ENCODE peak calls at places on chromosomes 4 and X, in six cellular contexts. W, G, J, A, U and I are unnamed samples. For H3K9me3, the result is how much of the 10 kb centered on the place peaks cover.

GRCh38 chr4:32140636-32141035 is 1420.5 kb downstream of the PCDH7 start:
- DNase-seq in U (no peak), A (peak), J (no peak), G (no peak), W (no peak), I (peak)

GRCh38 chrX:2498781-2499302 is 1.9 kb downstream of the DHRSX start:
- DNase-seq in G (peak), U (no peak), W (no peak), J (peak), A (peak), I (peak)

GRCh38 chr4:153222162-153222789 is 18.0 kb downstream of the TRIM2 start:
- DNase-seq in J (peak), A (no peak), W (peak), G (peak), U (peak), I (peak)

GRCh38 chrX:134797390-134797700 is 139.1 kb upstream of the PLAC1 start:
- DNase-seq in J (no peak), A (no peak), W (no peak), G (no peak), U (no peak), I (no peak)

GRCh38 chr4:153611679-153612078 is 72.4 kb upstream of the TLR2 start:
- DNase-seq in G (no peak), J (no peak), U (no peak), W (no peak), A (no peak), I (peak)

GRCh38 chrX:51281758-51282318 is 50.8 kb upstream of the NUDT10 start:
- DNase-seq in J (no peak), W (no peak), U (no peak), A (no peak), G (no peak), I (no peak)

GRCh38 chr4:27662426-27662825 is 801.8 kb downstream of the STIM2 start:
- DNase-seq in A (no peak), U (no peak), G (no peak), J (peak), W (no peak), I (no peak)

GRCh38 chr4:158129649-158130048 is 43.2 kb downstream of the GASK1B start:
- DNase-seq in G (no peak), A (no peak), J (no peak), W (no peak), U (no peak), I (no peak)

GRCh38 chr4:100649478-100649877 is 131.7 kb upstream of the EMCN start:
- DNase-seq in J (no peak), G (no peak), U (no peak), W (no peak), A (no peak), I (peak)

GRCh38 chr4:92252846-92253245 is 50.9 kb upstream of the GRID2 start:
- DNase-seq in J (no peak), U (no peak), A (no peak), W (no peak), G (no peak), I (no peak)

GRCh38 chr4:92255920-92256244 is 47.9 kb upstream of the GRID2 start:
- DNase-seq in G (no peak), A (no peak), W (no peak), U (no peak), J (no peak), I (no peak)

GRCh38 chr4:92254767-92255442 is 48.9 kb upstream of the GRID2 start:
- DNase-seq in A (no peak), W (no peak), J (no peak), G (no peak), U (peak), I (no peak)

GRCh38 chr4:92253550-92253949 is 50.2 kb upstream of the GRID2 start:
- DNase-seq in G (no peak), U (no peak), J (no peak), A (no peak), W (no peak), I (no peak)

DNA sequence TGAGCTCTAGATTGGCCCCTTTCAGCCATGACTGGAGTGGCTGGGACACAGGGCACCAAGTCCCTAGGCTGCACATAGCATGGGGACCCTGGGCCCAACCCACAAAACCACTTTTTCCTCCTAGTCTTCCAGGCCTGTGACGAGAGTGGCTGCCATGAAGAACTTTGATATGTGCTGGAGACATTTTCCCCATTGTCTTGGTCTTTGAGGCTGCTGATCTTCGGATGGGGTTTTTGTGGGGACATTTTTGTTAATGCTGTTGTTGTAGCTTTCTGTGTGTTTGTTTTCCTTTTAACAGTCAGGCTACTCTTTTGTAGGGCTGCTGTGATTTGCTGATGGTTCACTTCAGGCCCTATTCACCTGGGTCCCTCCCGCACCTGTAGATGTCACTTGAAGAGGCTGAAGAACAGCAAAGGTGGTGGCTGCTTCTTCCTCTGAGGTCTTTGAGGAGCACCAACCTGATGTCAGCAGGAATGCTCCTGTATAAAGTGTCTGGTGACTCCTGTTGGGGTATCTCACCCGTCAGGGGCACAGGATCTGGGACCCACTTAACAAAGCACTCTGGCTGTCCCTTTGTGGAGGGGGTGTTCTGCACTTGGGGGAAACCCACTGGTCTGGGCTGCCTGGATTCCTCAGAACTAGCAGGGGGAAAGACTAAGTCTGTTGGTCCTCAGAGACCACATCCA is 49.6 kb upstream of the GRID2 start:
- DNase-seq in W (no peak), U (no peak), J (no peak), A (no peak), G (no peak), I (no peak)
- H3K9me3 ChIP-seq in W (under half), U (under half), J (under half), A (under half), G (under half), I (under half)

GRCh38 chrX:149568701-149569296 is 18.5 kb downstream of the MAGEA9B start:
- DNase-seq in A (no peak), U (no peak), J (no peak), W (no peak), G (no peak), I (no peak)

GRCh38 chrX:149571770-149572169 is 15.5 kb downstream of the MAGEA9B start:
- DNase-seq in W (no peak), A (no peak), U (no peak), J (no peak), G (no peak), I (no peak)

GRCh38 chrX:149567621-149568417 is 18.1 kb upstream of the HSFX3 start:
- DNase-seq in J (no peak), G (no peak), W (no peak), U (peak), A (no peak), I (no peak)

GRCh38 chrX:149570668-149571067 is 16.6 kb downstream of the MAGEA9B start:
- DNase-seq in W (no peak), G (no peak), J (no peak), U (no peak), A (peak), I (peak)

DNA sequence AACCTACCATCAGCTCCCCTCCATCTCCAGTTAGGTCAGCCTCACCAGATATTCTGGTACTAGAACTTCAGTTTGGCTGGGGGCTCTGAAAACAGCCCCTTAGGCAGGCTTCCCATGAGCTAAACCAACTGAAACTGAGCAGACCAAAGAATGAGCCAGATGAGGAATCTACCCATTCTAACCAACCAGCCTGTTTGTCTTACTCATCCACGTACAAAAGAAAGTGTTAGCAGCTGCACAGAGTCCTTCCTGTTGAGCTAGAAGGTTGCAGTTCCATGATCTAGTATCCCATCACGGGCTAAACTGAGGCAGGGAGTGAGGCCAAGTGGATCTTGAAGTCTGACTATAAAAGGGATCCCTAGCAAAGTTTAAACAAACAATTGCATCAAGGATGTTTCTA is 17.5 kb downstream of the MAGEA9B start:
- DNase-seq in W (no peak), G (no peak), A (no peak), U (no peak), J (no peak), I (peak)
- H3K9me3 ChIP-seq in W (under half), G (under half), A (under half), U (under half), J (under half), I (under half)

GRCh38 chrX:63761639-63762038 is 23.4 kb downstream of the ARHGEF9 start:
- DNase-seq in U (no peak), A (no peak), W (no peak), G (no peak), J (no peak), I (no peak)
- H3K9me3 ChIP-seq in U (under half), A (under half), W (under half), G (under half), J (under half), I (under half)

GRCh38 chrX:145609951-145610511 is 207.6 kb upstream of the SLITRK2 start:
- DNase-seq in G (no peak), W (no peak), J (no peak), A (no peak), U (no peak), I (peak)

DNA sequence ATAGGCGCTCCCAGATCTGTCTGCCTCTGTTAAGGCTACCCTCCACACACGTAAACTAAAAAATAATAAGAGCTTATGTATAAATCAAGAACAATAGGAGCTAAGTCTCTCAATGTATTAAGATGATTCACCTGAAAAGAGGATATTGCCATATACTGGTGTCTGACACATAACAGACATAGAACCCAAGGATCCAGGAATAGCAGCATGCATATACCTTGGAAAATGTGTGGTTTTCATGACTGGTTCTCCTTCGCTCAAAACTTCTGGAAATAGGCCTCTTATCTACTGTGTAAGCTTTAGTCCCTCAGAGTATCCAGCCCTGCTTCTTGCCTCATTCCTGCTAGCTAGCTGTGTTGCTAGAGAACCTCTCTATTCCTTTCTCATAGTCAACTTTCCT is 203.7 kb upstream of the SLITRK2 start:
- DNase-seq in U (no peak), J (no peak), W (no peak), G (no peak), A (no peak), I (no peak)
- H3K9me3 ChIP-seq in U (under half), J (under half), W (under half), G (under half), A (under half), I (under half)